ENCODE peak calls at places on chromosomes 11 and 22, in ten cellular contexts. One of them, this sample, is unnamed.
A peak's percentile ranks its signal among the peaks of the same experiment; 100 is the strongest.

GRCh38 chr11:65262381-65262680 is 569 bp downstream of the POLA2 start:
- DNase-seq in pancreas: no peak
- DNase-seq in astrocyte: no peak
- DNase-seq in MM.1S: no peak
- DNase-seq in mucosa of descending colon: no peak
- DNase-seq in left ventricle myocardium inferior: no peak
- DNase-seq in PC-9: no peak
- DNase-seq in stomach: peak; percentile 55
- DNase-seq in H9: no peak
- DNase-seq in WTC11: no peak
- DNase-seq in this sample: no peak

GRCh38 chr11:44943118-44943517 is 7.6 kb downstream of the TP53I11 start:
- DNase-seq in left ventricle myocardium inferior: no peak
- DNase-seq in WTC11: no peak
- DNase-seq in pancreas: no peak
- DNase-seq in astrocyte: no peak
- DNase-seq in stomach: peak; percentile 44
- DNase-seq in PC-9: no peak
- DNase-seq in H9: no peak
- DNase-seq in mucosa of descending colon: peak; percentile 57
- DNase-seq in MM.1S: no peak
- DNase-seq in this sample: no peak

GRCh38 chr11:59216654-59217640 is 4.2 kb upstream of the MPEG1 start:
- DNase-seq in mucosa of descending colon: no peak
- DNase-seq in astrocyte: no peak
- DNase-seq in stomach: peak; percentile 40
- DNase-seq in MM.1S: peak; percentile 88
- DNase-seq in WTC11: no peak
- DNase-seq in H9: no peak
- DNase-seq in pancreas: no peak
- DNase-seq in PC-9: peak; percentile 67
- DNase-seq in left ventricle myocardium inferior: no peak
- DNase-seq in this sample: peak; percentile 22

GRCh38 chr22:36125434-36125833 is 35.1 kb downstream of the APOL3 start:
- DNase-seq in stomach: no peak
- DNase-seq in WTC11: no peak
- DNase-seq in MM.1S: no peak
- DNase-seq in mucosa of descending colon: no peak
- DNase-seq in H9: no peak
- DNase-seq in PC-9: no peak
- DNase-seq in astrocyte: no peak
- DNase-seq in pancreas: no peak
- DNase-seq in left ventricle myocardium inferior: no peak
- DNase-seq in this sample: no peak

GRCh38 chr11:134537941-134538340 is 125.9 kb upstream of the B3GAT1 start:
- DNase-seq in astrocyte: no peak
- DNase-seq in MM.1S: no peak
- DNase-seq in pancreas: no peak
- DNase-seq in PC-9: no peak
- DNase-seq in stomach: no peak
- DNase-seq in WTC11: no peak
- DNase-seq in mucosa of descending colon: no peak
- DNase-seq in left ventricle myocardium inferior: no peak
- DNase-seq in H9: peak; percentile 20
- DNase-seq in this sample: no peak

GRCh38 chr11:82733444-82734119 is at the start of gene FAM181B:
- DNase-seq in astrocyte: no peak
- DNase-seq in WTC11: peak; percentile 83
- DNase-seq in left ventricle myocardium inferior: peak; percentile 32
- DNase-seq in H9: peak; percentile 87
- DNase-seq in pancreas: peak; percentile 89
- DNase-seq in MM.1S: no peak
- DNase-seq in PC-9: no peak
- DNase-seq in stomach: peak; percentile 38
- DNase-seq in mucosa of descending colon: peak; percentile 61
- DNase-seq in this sample: peak; percentile 33

GRCh38 chr11:116454020-116454645 is 318.7 kb downstream of the BUD13 start:
- DNase-seq in mucosa of descending colon: peak; percentile 54
- DNase-seq in H9: peak; percentile 80
- DNase-seq in MM.1S: peak; percentile 41
- DNase-seq in stomach: peak; percentile 49
- DNase-seq in pancreas: no peak
- DNase-seq in WTC11: peak; percentile 76
- DNase-seq in left ventricle myocardium inferior: no peak
- DNase-seq in astrocyte: peak; percentile 12
- DNase-seq in PC-9: no peak
- DNase-seq in this sample: peak; percentile 56

GRCh38 chr22:19355413-19356157 is 64.1 kb upstream of the CLTCL1 start:
- DNase-seq in H9: no peak
- DNase-seq in MM.1S: no peak
- DNase-seq in pancreas: no peak
- DNase-seq in astrocyte: no peak
- DNase-seq in PC-9: no peak
- DNase-seq in WTC11: no peak
- DNase-seq in stomach: no peak
- DNase-seq in left ventricle myocardium inferior: no peak
- DNase-seq in mucosa of descending colon: no peak
- DNase-seq in this sample: no peak

GRCh38 chr11:66723693-66724092 is 5.3 kb downstream of the SPTBN2 start:
- DNase-seq in mucosa of descending colon: no peak
- DNase-seq in H9: no peak
- DNase-seq in pancreas: no peak
- DNase-seq in left ventricle myocardium inferior: no peak
- DNase-seq in stomach: no peak
- DNase-seq in astrocyte: no peak
- DNase-seq in MM.1S: no peak
- DNase-seq in PC-9: peak; percentile 43
- DNase-seq in WTC11: no peak
- DNase-seq in this sample: no peak

GRCh38 chr22:50285568-50286229 is 15.5 kb upstream of the MAPK11 start:
- DNase-seq in left ventricle myocardium inferior: no peak
- DNase-seq in astrocyte: no peak
- DNase-seq in MM.1S: no peak
- DNase-seq in stomach: peak; percentile 70
- DNase-seq in PC-9: no peak
- DNase-seq in WTC11: no peak
- DNase-seq in pancreas: no peak
- DNase-seq in H9: no peak
- DNase-seq in mucosa of descending colon: no peak
- DNase-seq in this sample: no peak
- TF ChIP-seq CTCF in left ventricle myocardium inferior: no peak
- TF ChIP-seq CTCF in astrocyte: no peak
- TF ChIP-seq CTCF in MM.1S: no peak
- TF ChIP-seq CTCF in stomach: no peak
- TF ChIP-seq CTCF in PC-9: no peak
- TF ChIP-seq CTCF in WTC11: no peak
- TF ChIP-seq CTCF in pancreas: no peak
- TF ChIP-seq CTCF in H9: no peak
- TF ChIP-seq CTCF in mucosa of descending colon: no peak
- TF ChIP-seq CTCF in this sample: no peak

DNA sequence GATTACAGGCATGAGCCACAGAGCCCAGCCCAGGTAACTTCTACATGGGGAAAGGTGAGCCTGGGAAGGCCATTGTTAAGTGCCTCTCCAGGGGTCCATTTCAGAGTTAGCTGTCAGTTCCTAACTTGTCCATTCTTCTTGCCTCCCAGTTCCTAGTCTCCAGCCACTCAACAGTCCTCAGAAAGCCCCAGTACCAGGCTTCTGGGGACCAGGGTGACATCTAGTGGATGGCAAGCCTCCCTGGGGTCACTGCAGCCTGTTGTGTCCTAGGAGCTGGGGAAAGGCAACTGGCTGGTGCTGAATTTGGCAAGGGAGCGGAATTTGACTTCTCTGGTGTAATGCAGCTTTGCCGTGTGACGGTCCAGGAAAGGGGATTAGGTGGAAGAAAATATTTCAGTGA is 2.1 kb downstream of the LGALS12 start:
- DNase-seq in WTC11: peak; percentile 68
- DNase-seq in astrocyte: no peak
- DNase-seq in mucosa of descending colon: no peak
- DNase-seq in PC-9: peak; percentile 42
- DNase-seq in H9: peak; percentile 88
- DNase-seq in pancreas: peak; percentile 63
- DNase-seq in left ventricle myocardium inferior: peak; percentile 49
- DNase-seq in stomach: peak; percentile 77
- DNase-seq in MM.1S: peak; percentile 37
- DNase-seq in this sample: peak; percentile 72
- TF ChIP-seq CTCF in WTC11: no peak
- TF ChIP-seq CTCF in astrocyte: no peak
- TF ChIP-seq CTCF in mucosa of descending colon: no peak
- TF ChIP-seq CTCF in PC-9: peak; percentile 52
- TF ChIP-seq CTCF in H9: peak; percentile 66
- TF ChIP-seq CTCF in pancreas: peak; percentile 34
- TF ChIP-seq CTCF in left ventricle myocardium inferior: peak; percentile 59
- TF ChIP-seq CTCF in stomach: no peak
- TF ChIP-seq CTCF in MM.1S: peak; percentile 47
- TF ChIP-seq CTCF in this sample: peak; percentile 14

GRCh38 chr11:8230178-8230859 is 33.4 kb downstream of the LMO1 start:
- DNase-seq in pancreas: peak; percentile 47
- DNase-seq in astrocyte: no peak
- DNase-seq in MM.1S: no peak
- DNase-seq in WTC11: no peak
- DNase-seq in mucosa of descending colon: no peak
- DNase-seq in stomach: no peak
- DNase-seq in left ventricle myocardium inferior: no peak
- DNase-seq in PC-9: no peak
- DNase-seq in H9: no peak
- DNase-seq in this sample: no peak
- TF ChIP-seq CTCF in pancreas: no peak
- TF ChIP-seq CTCF in astrocyte: no peak
- TF ChIP-seq CTCF in MM.1S: no peak
- TF ChIP-seq CTCF in WTC11: no peak
- TF ChIP-seq CTCF in mucosa of descending colon: no peak
- TF ChIP-seq CTCF in stomach: no peak
- TF ChIP-seq CTCF in left ventricle myocardium inferior: no peak
- TF ChIP-seq CTCF in PC-9: no peak
- TF ChIP-seq CTCF in H9: peak; percentile 18
- TF ChIP-seq CTCF in this sample: no peak

GRCh38 chr11:17352925-17353227 is 1.3 kb downstream of the NCR3LG1 start:
- DNase-seq in MM.1S: peak; percentile 22
- DNase-seq in H9: peak; percentile 35
- DNase-seq in left ventricle myocardium inferior: peak; percentile 18
- DNase-seq in pancreas: peak; percentile 68
- DNase-seq in mucosa of descending colon: peak; percentile 78
- DNase-seq in WTC11: peak; percentile 31
- DNase-seq in astrocyte: no peak
- DNase-seq in PC-9: peak; percentile 44
- DNase-seq in stomach: peak; percentile 54
- DNase-seq in this sample: peak; percentile 37

GRCh38 chr11:17350455-17351170 is 987 bp upstream of the NCR3LG1 start:
- DNase-seq in PC-9: no peak
- DNase-seq in H9: no peak
- DNase-seq in MM.1S: no peak
- DNase-seq in WTC11: no peak
- DNase-seq in pancreas: no peak
- DNase-seq in mucosa of descending colon: no peak
- DNase-seq in left ventricle myocardium inferior: no peak
- DNase-seq in stomach: no peak
- DNase-seq in astrocyte: no peak
- DNase-seq in this sample: no peak

GRCh38 chr11:17351510-17352176 is at the start of gene NCR3LG1:
- DNase-seq in mucosa of descending colon: peak; percentile 91
- DNase-seq in PC-9: peak; percentile 46
- DNase-seq in MM.1S: no peak
- DNase-seq in pancreas: peak; percentile 74
- DNase-seq in H9: peak; percentile 57
- DNase-seq in WTC11: peak; percentile 59
- DNase-seq in stomach: peak; percentile 68
- DNase-seq in left ventricle myocardium inferior: peak; percentile 40
- DNase-seq in astrocyte: peak; percentile 53
- DNase-seq in this sample: peak; percentile 43

GRCh38 chr11:17353228-17354021 is 1.8 kb downstream of the NCR3LG1 start:
- DNase-seq in left ventricle myocardium inferior: peak; percentile 77
- DNase-seq in WTC11: peak; percentile 70
- DNase-seq in mucosa of descending colon: peak; percentile 86
- DNase-seq in stomach: peak; percentile 73
- DNase-seq in pancreas: peak; percentile 86
- DNase-seq in astrocyte: peak; percentile 77
- DNase-seq in H9: peak; percentile 77
- DNase-seq in PC-9: peak; percentile 51
- DNase-seq in MM.1S: peak; percentile 46
- DNase-seq in this sample: peak; percentile 75

DNA sequence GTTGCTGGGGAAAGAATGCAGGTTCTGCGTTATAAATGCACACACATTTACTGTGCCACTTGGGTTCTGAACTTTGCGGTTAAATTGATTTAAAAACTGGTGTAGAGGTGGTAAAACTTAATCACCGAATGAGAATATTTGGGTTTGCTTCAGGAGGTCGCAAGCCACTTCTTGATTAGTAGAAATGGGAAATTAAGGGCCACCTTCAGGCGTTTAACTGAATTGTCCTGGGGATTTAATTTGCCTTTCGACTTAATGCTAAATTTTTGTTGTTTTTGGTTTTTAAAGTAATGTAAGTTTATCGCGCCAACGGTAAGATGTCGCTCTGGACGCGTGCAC is 460 bp upstream of the NCR3LG1 start:
- DNase-seq in stomach: no peak
- DNase-seq in PC-9: no peak
- DNase-seq in left ventricle myocardium inferior: no peak
- DNase-seq in astrocyte: no peak
- DNase-seq in MM.1S: no peak
- DNase-seq in pancreas: no peak
- DNase-seq in WTC11: no peak
- DNase-seq in H9: no peak
- DNase-seq in mucosa of descending colon: no peak
- DNase-seq in this sample: no peak
- TF ChIP-seq CTCF in stomach: no peak
- TF ChIP-seq CTCF in PC-9: peak; percentile 44
- TF ChIP-seq CTCF in left ventricle myocardium inferior: peak; percentile 16
- TF ChIP-seq CTCF in astrocyte: peak; percentile 25
- TF ChIP-seq CTCF in MM.1S: no peak
- TF ChIP-seq CTCF in pancreas: no peak
- TF ChIP-seq CTCF in WTC11: no peak
- TF ChIP-seq CTCF in H9: peak; percentile 34
- TF ChIP-seq CTCF in mucosa of descending colon: no peak
- TF ChIP-seq CTCF in this sample: no peak

DNA sequence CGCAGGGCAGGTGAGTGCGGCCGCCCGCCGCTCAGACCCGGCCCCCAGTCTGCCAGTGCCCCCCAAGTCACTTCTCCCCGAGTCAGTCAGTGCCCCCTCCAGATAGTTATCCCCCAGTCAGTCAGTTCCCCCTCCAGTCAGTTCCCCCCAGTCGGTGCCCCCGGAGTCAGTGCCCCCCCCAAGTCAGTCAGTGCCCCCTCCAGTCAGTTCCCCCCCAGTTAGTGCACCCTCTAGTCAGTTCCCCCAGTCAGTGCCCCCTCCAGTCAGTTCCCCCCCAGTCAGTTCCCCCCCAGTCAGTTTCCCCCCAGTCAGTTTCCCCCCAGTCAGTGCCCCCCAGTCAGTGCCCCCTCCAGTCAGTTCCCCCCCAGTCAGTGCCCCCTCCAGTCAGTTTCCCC is 411 bp downstream of the PPP6R2 start:
- DNase-seq in pancreas: no peak
- DNase-seq in H9: no peak
- DNase-seq in MM.1S: no peak
- DNase-seq in mucosa of descending colon: no peak
- DNase-seq in PC-9: no peak
- DNase-seq in stomach: no peak
- DNase-seq in WTC11: no peak
- DNase-seq in left ventricle myocardium inferior: no peak
- DNase-seq in astrocyte: no peak
- DNase-seq in this sample: no peak
- TF ChIP-seq CTCF in pancreas: no peak
- TF ChIP-seq CTCF in H9: no peak
- TF ChIP-seq CTCF in MM.1S: no peak
- TF ChIP-seq CTCF in mucosa of descending colon: no peak
- TF ChIP-seq CTCF in PC-9: no peak
- TF ChIP-seq CTCF in stomach: no peak
- TF ChIP-seq CTCF in WTC11: no peak
- TF ChIP-seq CTCF in left ventricle myocardium inferior: no peak
- TF ChIP-seq CTCF in astrocyte: no peak
- TF ChIP-seq CTCF in this sample: no peak